ENCODE peak calls at places on chromosomes 3 and 15, in seven cellular contexts. A, B, U, V, D, X and W are unnamed samples.

GRCh38 chr3:61331937-61332590 is 80.8 kb upstream of the FHIT start:
- DNase-seq in X (no peak), B (peak), U (no peak), A (no peak), D (no peak), V (no peak), W (no peak)

GRCh38 chr3:120982608-120983320 is 74.8 kb downstream of the STXBP5L start:
- DNase-seq in X (no peak), V (no peak), D (no peak), U (no peak), B (no peak), A (no peak), W (peak)

GRCh38 chr15:27834684-27835083 is 264.4 kb downstream of the OCA2 start:
- DNase-seq in U (no peak), B (no peak), V (no peak), X (no peak), A (no peak), D (no peak), W (no peak)

GRCh38 chr3:127751163-127751621 is 71.1 kb downstream of the MGLL start:
- DNase-seq in B (no peak), V (no peak), A (no peak), D (no peak), X (no peak), U (no peak), W (no peak)

GRCh38 chr3:66336358-66336766 is 115.6 kb downstream of the SLC25A26 start:
- DNase-seq in A (no peak), D (no peak), V (no peak), X (no peak), U (no peak), B (no peak), W (no peak)

GRCh38 chr3:17166369-17166768 is 281.6 kb downstream of the PLCL2 start:
- DNase-seq in V (no peak), B (no peak), U (no peak), A (no peak), D (no peak), X (no peak), W (no peak)

GRCh38 chr3:170749185-170749584 is 120.8 kb downstream of the RPL22L1 start:
- DNase-seq in B (no peak), A (no peak), V (no peak), U (no peak), D (no peak), X (no peak), W (no peak)

GRCh38 chr15:65424683-65425082 is 1.9 kb upstream of the IGDCC4 start:
- DNase-seq in B (no peak), X (no peak), U (no peak), V (peak), A (no peak), D (no peak), W (peak)

GRCh38 chr3:114714237-114714636 is 420.4 kb downstream of the TIGIT start:
- DNase-seq in D (no peak), X (no peak), V (no peak), A (no peak), B (peak), U (no peak), W (no peak)

GRCh38 chr3:104907507-104907906 is 459.2 kb upstream of the ALCAM start:
- DNase-seq in V (no peak), X (no peak), U (peak), A (no peak), B (no peak), D (no peak), W (no peak)

GRCh38 chr3:114627760-114628159 is 333.9 kb downstream of the TIGIT start:
- DNase-seq in D (no peak), A (no peak), X (no peak), V (no peak), B (no peak), U (peak), W (peak)